ENCODE peak calls at places on chromosomes 4 and X, in four cellular contexts. W is testis, S is A549, O is SK-N-SH. F is an unnamed sample.

GRCh38 chrX:73830489-73831414 is 267.8 kb downstream of the CHIC1 start:
- DNase-seq in S (no peak), O (no peak), W (no peak), F (no peak)

GRCh38 chr4:100106982-100107381 is 83.3 kb downstream of the DDIT4L start:
- DNase-seq in W (no peak), O (no peak), S (no peak), F (no peak)

GRCh38 chr4:15162465-15163283 is 160.4 kb downstream of the CPEB2 start:
- DNase-seq in O (peak), W (no peak), S (no peak), F (no peak)

GRCh38 chr4:78325244-78326187 is 226.1 kb upstream of the ANXA3 start:
- DNase-seq in O (no peak), S (no peak), W (no peak), F (no peak)

GRCh38 chrX:43510194-43510593 is 145.9 kb upstream of the MAOA start:
- DNase-seq in O (no peak), W (no peak), S (no peak), F (no peak)

GRCh38 chrX:3803305-3803704 is 89.9 kb upstream of the PRKX start:
- DNase-seq in S (no peak), O (no peak), W (no peak), F (no peak)

GRCh38 chr4:8909548-8909947 is 37.9 kb upstream of the HMX1 start:
- DNase-seq in W (no peak), O (peak), S (no peak), F (no peak)

GRCh38 chr4:15438939-15439524 is 11.2 kb downstream of the C1QTNF7 start:
- DNase-seq in O (no peak), W (no peak), S (no peak), F (no peak)

GRCh38 chrX:134020910-134021309 is 35.5 kb upstream of the GPC3 start:
- DNase-seq in W (no peak), S (no peak), O (peak), F (no peak)

GRCh38 chr4:123317211-123317610 is 79.4 kb upstream of the SPRY1 start:
- DNase-seq in S (no peak), W (no peak), O (no peak), F (no peak)

GRCh38 chr4:95314573-95314972 is 234.2 kb downstream of the UNC5C start:
- DNase-seq in O (no peak), W (no peak), S (no peak), F (no peak)

GRCh38 chrX:20433376-20433775 is 166.7 kb upstream of the RPS6KA3 start:
- DNase-seq in W (no peak), O (no peak), S (no peak), F (no peak)

GRCh38 chrX:43564953-43565352 is 91.1 kb upstream of the MAOA start:
- DNase-seq in W (no peak), S (no peak), O (no peak), F (no peak)

GRCh38 chr4:179145746-179146530 is 1703.7 kb upstream of the AGA start:
- DNase-seq in W (no peak), S (no peak), O (no peak), F (no peak)

DNA sequence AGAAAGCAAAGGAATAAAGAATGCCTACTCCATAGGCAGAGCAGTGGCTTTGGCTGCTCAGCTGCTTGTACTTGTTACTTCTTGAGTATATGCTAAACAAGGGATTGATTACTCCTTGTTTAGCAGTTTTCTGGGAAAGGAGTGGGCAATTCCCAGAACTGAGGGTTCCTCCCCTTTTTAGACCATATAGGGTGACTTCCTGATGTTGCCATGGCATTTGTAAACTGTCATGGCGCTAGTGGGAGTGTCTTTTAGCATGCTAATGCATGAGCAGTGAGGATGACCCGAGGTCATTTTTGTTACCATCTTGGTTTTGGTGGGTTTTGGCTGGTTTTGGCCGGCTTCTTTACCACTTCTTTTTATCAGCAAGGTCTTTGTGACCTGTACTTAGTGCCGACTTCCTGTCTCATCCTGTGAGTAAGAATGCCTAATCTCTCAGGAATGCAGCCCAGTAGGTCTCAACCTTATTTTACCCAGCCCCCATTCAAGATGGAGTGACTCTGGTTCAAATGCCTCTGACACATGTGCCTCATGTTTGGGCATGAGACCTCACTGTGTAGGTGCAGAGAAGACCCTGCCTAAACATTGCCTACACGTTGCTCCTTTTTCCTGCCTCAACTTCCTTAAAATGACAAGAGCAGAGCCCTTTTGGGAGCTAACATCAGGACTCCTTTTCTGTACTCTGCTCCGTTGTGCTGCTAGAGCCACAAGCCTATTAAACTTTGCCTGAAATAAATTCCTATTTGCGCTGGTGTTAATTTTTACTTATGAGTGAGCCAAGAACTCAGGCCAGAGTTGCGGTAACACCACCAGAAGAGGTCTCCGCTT is 21.0 kb upstream of the UBA6 start:
- DNase-seq in O (no peak), S (no peak), W (no peak), F (no peak)
- H3K27ac ChIP-seq in O (peak), S (peak), W (no peak), F (no peak)

GRCh38 chr4:71304289-71304850 is 34.5 kb upstream of the SLC4A4 start:
- DNase-seq in W (no peak), O (no peak), S (no peak), F (no peak)
- H3K4me3 ChIP-seq in W (no peak), O (no peak), S (no peak), F (no peak)

GRCh38 chr4:6333301-6334202 is 63.9 kb downstream of the WFS1 start:
- DNase-seq in S (no peak), O (no peak), W (peak), F (peak)

GRCh38 chr4:6337331-6337935 is 67.8 kb downstream of the WFS1 start:
- DNase-seq in W (no peak), O (no peak), S (no peak), F (no peak)

GRCh38 chr4:6336166-6336565 is 66.5 kb downstream of the WFS1 start:
- DNase-seq in O (no peak), W (no peak), S (no peak), F (no peak)

GRCh38 chr4:6334203-6334887 is 64.7 kb downstream of the WFS1 start:
- DNase-seq in W (no peak), O (no peak), S (no peak), F (no peak)

GRCh38 chr4:6335040-6335590 is 65.5 kb downstream of the WFS1 start:
- DNase-seq in W (no peak), S (no peak), O (no peak), F (peak)
- TF ChIP-seq CTCF in W (no peak), S (no peak), O (no peak), F (peak)

GRCh38 chr4:19539192-19539591 is 712.5 kb upstream of the SLIT2 start:
- DNase-seq in S (no peak), O (no peak), W (no peak), F (no peak)

DNA sequence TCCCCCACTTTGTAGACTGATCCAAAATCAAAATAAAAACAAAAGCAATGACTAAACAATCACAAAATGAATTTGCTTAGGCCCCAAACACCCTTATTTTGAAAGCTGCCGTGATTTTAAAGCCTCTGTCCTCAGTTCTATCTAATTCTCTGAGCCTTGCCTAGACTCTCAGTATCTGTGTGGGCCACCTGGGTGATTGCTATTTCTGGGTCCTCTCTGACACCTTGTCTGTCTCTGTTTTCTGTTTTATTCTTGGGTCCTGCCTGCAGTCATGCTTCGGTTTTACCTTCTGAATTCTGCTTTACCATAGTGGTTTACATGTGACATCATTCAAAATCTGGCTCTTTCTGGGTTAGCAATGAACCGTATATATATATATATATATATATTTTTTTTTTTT is 710.8 kb upstream of the SLIT2 start:
- DNase-seq in O (no peak), S (no peak), W (no peak), F (no peak)
- H3K27ac ChIP-seq in O (no peak), S (no peak), W (no peak), F (no peak)

DNA sequence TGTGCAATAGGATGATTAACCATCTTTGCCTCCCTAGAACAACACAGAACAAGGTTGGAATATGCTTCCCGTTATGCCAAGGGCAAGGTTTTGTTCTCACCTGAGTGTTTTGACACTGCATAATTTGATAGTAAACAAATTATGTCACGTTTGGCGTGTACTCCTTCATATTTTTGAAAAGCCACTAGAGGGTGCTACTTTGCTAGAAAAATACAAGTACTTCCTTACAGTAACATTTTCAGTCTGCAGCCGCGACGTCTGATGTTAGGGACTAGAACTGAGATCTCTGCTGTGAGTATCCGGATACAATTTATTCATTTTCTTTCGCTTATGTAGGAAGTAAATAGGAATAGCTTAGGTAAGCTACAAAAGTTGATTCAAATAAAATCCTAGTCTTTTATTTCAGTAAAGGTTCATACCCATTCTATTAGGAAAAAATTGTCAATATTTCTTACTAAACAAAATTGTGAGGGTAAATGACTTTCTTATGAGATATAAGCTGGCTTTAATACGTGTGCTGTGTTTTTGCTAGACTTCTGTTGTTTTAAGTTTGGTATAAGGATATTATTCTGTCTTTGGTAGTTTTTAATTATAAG is 181.1 kb upstream of the WDFY3 start:
- DNase-seq in S (peak), O (peak), W (peak), F (peak)
- H3K4me3 ChIP-seq in S (no peak), O (no peak), W (no peak), F (no peak)

GRCh38 chr4:68383115-68383514 is 33.2 kb upstream of the YTHDC1 start:
- DNase-seq in W (no peak), S (no peak), O (no peak), F (no peak)
- TF ChIP-seq CTCF in W (no peak), S (no peak), O (no peak), F (no peak)

DNA sequence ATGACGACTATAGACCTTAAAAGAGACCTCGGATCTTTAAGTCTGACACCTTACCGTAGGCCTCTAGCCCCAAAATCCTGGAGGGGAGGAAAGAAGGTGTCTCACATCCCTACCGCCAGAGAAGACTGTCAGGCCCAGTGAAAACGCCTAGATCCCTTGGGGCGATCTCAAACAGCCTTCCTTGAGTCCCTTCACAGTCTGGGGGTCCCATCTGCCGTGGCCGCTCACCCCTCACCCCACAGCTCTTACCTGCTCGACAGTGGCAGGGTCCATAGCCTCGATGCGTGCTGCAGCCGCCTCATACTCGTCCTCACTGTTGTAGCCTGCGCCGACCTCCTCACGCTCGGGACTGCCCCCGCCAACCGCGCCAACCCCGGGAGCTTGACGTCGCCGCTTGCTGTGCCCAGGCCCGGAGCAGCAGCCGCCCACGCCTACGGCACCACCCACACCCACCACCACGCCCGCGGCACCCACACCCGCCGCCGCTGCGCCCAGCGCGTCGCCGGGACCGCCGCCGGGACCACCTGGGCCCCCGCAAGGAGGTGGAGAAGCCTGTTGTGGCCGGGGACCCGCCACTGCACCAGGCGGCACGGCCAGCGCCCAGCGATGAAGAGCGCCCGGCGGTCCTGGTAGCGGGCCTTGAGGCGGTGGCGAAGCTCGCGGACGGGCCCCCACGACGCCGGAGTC is 536 bp downstream of the OTUD5 start:
- DNase-seq in S (no peak), W (peak), O (no peak), F (no peak)
- H3K27ac ChIP-seq in S (peak), W (peak), O (peak), F (peak)

GRCh38 chr4:5424901-5425300 is 283.5 kb downstream of the EVC2 start:
- DNase-seq in S (no peak), W (no peak), O (no peak), F (no peak)
- H3K4me3 ChIP-seq in S (no peak), W (no peak), O (no peak), F (no peak)

GRCh38 chr4:38020386-38020785 is 60.2 kb downstream of the PTTG2 start:
- DNase-seq in W (peak), O (no peak), S (no peak), F (no peak)

GRCh38 chr4:38016698-38017097 is 56.5 kb downstream of the PTTG2 start:
- DNase-seq in O (no peak), W (no peak), S (no peak), F (no peak)

GRCh38 chr4:38015886-38016515 is 55.8 kb downstream of the PTTG2 start:
- DNase-seq in W (no peak), O (no peak), S (no peak), F (no peak)

GRCh38 chr4:38014421-38014852 is 54.2 kb downstream of the PTTG2 start:
- DNase-seq in S (no peak), W (no peak), O (no peak), F (no peak)

GRCh38 chr4:38017579-38017978 is 57.4 kb downstream of the PTTG2 start:
- DNase-seq in S (no peak), O (no peak), W (no peak), F (no peak)
- TF ChIP-seq CTCF in S (no peak), O (no peak), W (no peak), F (no peak)